ENCODE peak calls at places on chromosomes 3 and 15, in five cellular contexts. One of them, this sample, is unnamed.

GRCh38 chr15:95603802-95604201 is 726.7 kb upstream of the NR2F2 start:
- DNase-seq in upper lobe of left lung: no peak
- DNase-seq in body of pancreas: no peak
- DNase-seq in lower leg skin: no peak
- DNase-seq in HCT116: no peak
- DNase-seq in this sample: no peak

GRCh38 chr3:62607287-62608029 is 234.1 kb upstream of the FEZF2 start:
- DNase-seq in upper lobe of left lung: no peak
- DNase-seq in body of pancreas: no peak
- DNase-seq in lower leg skin: no peak
- DNase-seq in HCT116: no peak
- DNase-seq in this sample: no peak

GRCh38 chr3:142028174-142028833 is 121.0 kb downstream of the TFDP2 start:
- DNase-seq in upper lobe of left lung: no peak
- DNase-seq in body of pancreas: peak; percentile 54
- DNase-seq in lower leg skin: peak; percentile 30
- DNase-seq in HCT116: peak; percentile 68
- DNase-seq in this sample: peak; percentile 90

GRCh38 chr15:68376447-68377060 is 55.4 kb downstream of the ITGA11 start:
- DNase-seq in upper lobe of left lung: no peak
- DNase-seq in body of pancreas: no peak
- DNase-seq in lower leg skin: peak; percentile 1
- DNase-seq in HCT116: no peak
- DNase-seq in this sample: no peak

GRCh38 chr15:66138096-66138783 is 115.3 kb downstream of the MEGF11 start:
- DNase-seq in upper lobe of left lung: no peak
- DNase-seq in body of pancreas: peak; percentile 46
- DNase-seq in lower leg skin: no peak
- DNase-seq in HCT116: no peak
- DNase-seq in this sample: no peak

GRCh38 chr3:40333416-40333815 is 23.9 kb downstream of the EIF1B start:
- DNase-seq in upper lobe of left lung: no peak
- DNase-seq in body of pancreas: peak; percentile 51
- DNase-seq in lower leg skin: no peak
- DNase-seq in HCT116: no peak
- DNase-seq in this sample: peak; percentile 6

GRCh38 chr3:71728632-71729342 is 3.6 kb upstream of the EIF4E3 start:
- DNase-seq in upper lobe of left lung: no peak
- DNase-seq in body of pancreas: peak; percentile 17
- DNase-seq in lower leg skin: no peak
- DNase-seq in HCT116: no peak
- DNase-seq in this sample: peak; percentile 4

GRCh38 chr3:112005091-112005672 is 6.5 kb downstream of the TAGLN3 start:
- DNase-seq in upper lobe of left lung: no peak
- DNase-seq in body of pancreas: no peak
- DNase-seq in lower leg skin: no peak
- DNase-seq in HCT116: no peak
- DNase-seq in this sample: no peak

GRCh38 chr3:150104564-150104963 is 133.9 kb upstream of the PFN2 start:
- DNase-seq in upper lobe of left lung: no peak
- DNase-seq in body of pancreas: no peak
- DNase-seq in lower leg skin: no peak
- DNase-seq in HCT116: no peak
- DNase-seq in this sample: no peak

GRCh38 chr3:114928989-114929620 is 218.0 kb downstream of the ZBTB20 start:
- DNase-seq in upper lobe of left lung: no peak
- DNase-seq in body of pancreas: no peak
- DNase-seq in lower leg skin: no peak
- DNase-seq in HCT116: no peak
- DNase-seq in this sample: no peak

GRCh38 chr3:55128201-55128870 is 200.5 kb upstream of the LRTM1 start:
- DNase-seq in upper lobe of left lung: no peak
- DNase-seq in body of pancreas: peak; percentile 6
- DNase-seq in lower leg skin: no peak
- DNase-seq in HCT116: no peak
- DNase-seq in this sample: no peak

GRCh38 chr3:112013058-112013783 is 14.5 kb downstream of the TAGLN3 start:
- DNase-seq in upper lobe of left lung: no peak
- DNase-seq in body of pancreas: peak; percentile 69
- DNase-seq in lower leg skin: peak; percentile 44
- DNase-seq in HCT116: peak; percentile 74
- DNase-seq in this sample: peak; percentile 62

GRCh38 chr15:89472785-89473256 is 23.6 kb downstream of the RHCG start:
- DNase-seq in upper lobe of left lung: peak; percentile 80
- DNase-seq in body of pancreas: peak; percentile 72
- DNase-seq in lower leg skin: no peak
- DNase-seq in HCT116: peak; percentile 48
- DNase-seq in this sample: peak; percentile 54

GRCh38 chr3:45123841-45124269 is 22.3 kb downstream of the CDCP1 start:
- DNase-seq in upper lobe of left lung: no peak
- DNase-seq in body of pancreas: no peak
- DNase-seq in lower leg skin: no peak
- DNase-seq in HCT116: peak; percentile 88
- DNase-seq in this sample: no peak

GRCh38 chr15:82647835-82648256 is 683 bp upstream of the CPEB1 start:
- DNase-seq in upper lobe of left lung: peak; percentile 91
- DNase-seq in body of pancreas: peak; percentile 38
- DNase-seq in lower leg skin: no peak
- DNase-seq in HCT116: no peak
- DNase-seq in this sample: no peak

GRCh38 chr15:85142324-85142723 is 160.7 kb downstream of the PDE8A start:
- DNase-seq in upper lobe of left lung: no peak
- DNase-seq in body of pancreas: no peak
- DNase-seq in lower leg skin: no peak
- DNase-seq in HCT116: peak; percentile 53
- DNase-seq in this sample: no peak

GRCh38 chr3:89697321-89697916 is 590.0 kb downstream of the EPHA3 start:
- DNase-seq in upper lobe of left lung: no peak
- DNase-seq in body of pancreas: peak; percentile 9
- DNase-seq in lower leg skin: no peak
- DNase-seq in HCT116: no peak
- DNase-seq in this sample: no peak

GRCh38 chr3:72947715-72948507 is 48.7 kb upstream of the PPP4R2 start:
- DNase-seq in upper lobe of left lung: no peak
- DNase-seq in body of pancreas: no peak
- DNase-seq in lower leg skin: no peak
- DNase-seq in HCT116: no peak
- DNase-seq in this sample: no peak

GRCh38 chr3:37218206-37218605 is 43.8 kb upstream of the LRRFIP2 start:
- DNase-seq in upper lobe of left lung: peak; percentile 16
- DNase-seq in body of pancreas: peak; percentile 47
- DNase-seq in lower leg skin: no peak
- DNase-seq in HCT116: no peak
- DNase-seq in this sample: no peak

GRCh38 chr15:68434021-68434420 is 2.1 kb upstream of the ITGA11 start:
- DNase-seq in upper lobe of left lung: peak; percentile 17
- DNase-seq in body of pancreas: no peak
- DNase-seq in lower leg skin: no peak
- DNase-seq in HCT116: no peak
- DNase-seq in this sample: no peak

GRCh38 chr15:73950479-73951043 is 24.3 kb downstream of the LOXL1 start:
- DNase-seq in upper lobe of left lung: no peak
- DNase-seq in body of pancreas: no peak
- DNase-seq in lower leg skin: no peak
- DNase-seq in HCT116: no peak
- DNase-seq in this sample: no peak

GRCh38 chr15:100732359-100733055 is 130.1 kb downstream of the ASB7 start:
- DNase-seq in upper lobe of left lung: no peak
- DNase-seq in body of pancreas: no peak
- DNase-seq in lower leg skin: no peak
- DNase-seq in HCT116: no peak
- DNase-seq in this sample: no peak

GRCh38 chr3:112109313-112109712 is 23.1 kb downstream of the C3orf52 start:
- DNase-seq in upper lobe of left lung: no peak
- DNase-seq in body of pancreas: no peak
- DNase-seq in lower leg skin: no peak
- DNase-seq in HCT116: no peak
- DNase-seq in this sample: no peak

GRCh38 chr3:124599147-124599765 is 131.0 kb upstream of the UMPS start:
- DNase-seq in upper lobe of left lung: no peak
- DNase-seq in body of pancreas: peak; percentile 11
- DNase-seq in lower leg skin: no peak
- DNase-seq in HCT116: no peak
- DNase-seq in this sample: no peak

GRCh38 chr15:93239591-93239990 is 150.6 kb upstream of the RGMA start:
- DNase-seq in upper lobe of left lung: no peak
- DNase-seq in body of pancreas: no peak
- DNase-seq in lower leg skin: no peak
- DNase-seq in HCT116: no peak
- DNase-seq in this sample: no peak

GRCh38 chr15:93235321-93235720 is 146.3 kb upstream of the RGMA start:
- DNase-seq in upper lobe of left lung: no peak
- DNase-seq in body of pancreas: no peak
- DNase-seq in lower leg skin: peak; percentile 3
- DNase-seq in HCT116: no peak
- DNase-seq in this sample: no peak

GRCh38 chr15:93238641-93239040 is 149.6 kb upstream of the RGMA start:
- DNase-seq in upper lobe of left lung: no peak
- DNase-seq in body of pancreas: no peak
- DNase-seq in lower leg skin: peak; percentile 1
- DNase-seq in HCT116: no peak
- DNase-seq in this sample: no peak

GRCh38 chr15:93235926-93236781 is 147.1 kb upstream of the RGMA start:
- DNase-seq in upper lobe of left lung: no peak
- DNase-seq in body of pancreas: peak; percentile 13
- DNase-seq in lower leg skin: peak; percentile 58
- DNase-seq in HCT116: no peak
- DNase-seq in this sample: no peak

DNA sequence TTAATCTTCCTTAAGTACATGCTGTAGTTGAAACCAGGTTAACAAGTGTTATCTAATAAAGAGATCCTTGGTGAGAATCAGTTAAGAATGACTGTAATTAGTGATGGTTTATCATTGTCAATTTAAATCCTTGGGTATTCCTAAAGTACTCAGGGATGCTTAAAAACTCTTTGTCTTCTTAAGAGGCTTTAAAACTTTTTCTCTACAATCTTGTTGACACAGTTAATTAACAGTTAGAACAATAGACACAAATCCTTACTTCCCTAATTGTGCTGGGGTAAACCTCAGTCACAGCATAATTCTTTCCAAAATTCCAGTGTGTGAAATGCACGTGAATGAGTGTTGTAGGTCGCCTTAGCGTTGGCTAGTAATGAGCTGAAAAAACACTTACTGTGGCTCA is 147.9 kb upstream of the RGMA start:
- DNase-seq in upper lobe of left lung: no peak
- DNase-seq in body of pancreas: no peak
- DNase-seq in lower leg skin: no peak
- DNase-seq in HCT116: no peak
- DNase-seq in this sample: no peak
- TF ChIP-seq POLR2A in upper lobe of left lung: no peak
- TF ChIP-seq POLR2A in body of pancreas: no peak
- TF ChIP-seq POLR2A in lower leg skin: no peak
- TF ChIP-seq POLR2A in HCT116: no peak
- TF ChIP-seq POLR2A in this sample: no peak

GRCh38 chr3:28476194-28476593 is 127.6 kb upstream of the AZI2 start:
- DNase-seq in upper lobe of left lung: no peak
- DNase-seq in body of pancreas: no peak
- DNase-seq in lower leg skin: no peak
- DNase-seq in HCT116: peak; percentile 29
- DNase-seq in this sample: peak; percentile 32

DNA sequence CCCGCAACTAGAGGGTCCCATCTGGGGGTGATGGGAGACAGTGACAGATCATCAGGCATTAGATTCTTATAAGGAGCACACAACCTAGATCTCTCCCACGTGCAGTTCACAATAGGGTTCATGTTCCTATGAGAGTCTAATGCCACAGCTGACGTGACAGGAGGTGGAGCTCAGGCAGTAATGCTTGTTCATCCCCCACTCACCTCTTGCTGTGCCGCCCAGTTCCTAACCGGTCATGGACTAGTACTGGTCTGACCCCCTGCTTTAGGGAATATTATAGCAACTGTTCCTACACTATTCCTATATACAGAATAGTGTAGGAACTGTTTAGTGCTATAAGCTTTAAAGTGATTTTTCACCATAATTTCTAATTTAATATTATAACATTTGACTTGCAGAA is 128.1 kb upstream of the AZI2 start:
- DNase-seq in upper lobe of left lung: no peak
- DNase-seq in body of pancreas: no peak
- DNase-seq in lower leg skin: no peak
- DNase-seq in HCT116: no peak
- DNase-seq in this sample: no peak
- TF ChIP-seq POLR2A in upper lobe of left lung: no peak
- TF ChIP-seq POLR2A in body of pancreas: no peak
- TF ChIP-seq POLR2A in lower leg skin: no peak
- TF ChIP-seq POLR2A in HCT116: no peak
- TF ChIP-seq POLR2A in this sample: no peak

GRCh38 chr3:17508180-17508752 is 234.2 kb downstream of the TBC1D5 start:
- DNase-seq in upper lobe of left lung: no peak
- DNase-seq in body of pancreas: no peak
- DNase-seq in lower leg skin: no peak
- DNase-seq in HCT116: no peak
- DNase-seq in this sample: no peak
- TF ChIP-seq POLR2A in upper lobe of left lung: no peak
- TF ChIP-seq POLR2A in body of pancreas: no peak
- TF ChIP-seq POLR2A in lower leg skin: no peak
- TF ChIP-seq POLR2A in HCT116: no peak
- TF ChIP-seq POLR2A in this sample: no peak

GRCh38 chr3:66393486-66394260 is 107.1 kb downstream of the LRIG1 start:
- DNase-seq in upper lobe of left lung: no peak
- DNase-seq in body of pancreas: no peak
- DNase-seq in lower leg skin: no peak
- DNase-seq in HCT116: no peak
- DNase-seq in this sample: no peak
- TF ChIP-seq POLR2A in upper lobe of left lung: no peak
- TF ChIP-seq POLR2A in body of pancreas: no peak
- TF ChIP-seq POLR2A in lower leg skin: no peak
- TF ChIP-seq POLR2A in HCT116: no peak
- TF ChIP-seq POLR2A in this sample: no peak

GRCh38 chr3:15861163-15861562 is 63.4 kb upstream of the ANKRD28 start:
- DNase-seq in upper lobe of left lung: no peak
- DNase-seq in body of pancreas: no peak
- DNase-seq in lower leg skin: no peak
- DNase-seq in HCT116: no peak
- DNase-seq in this sample: peak; percentile 64

GRCh38 chr3:15860014-15860934 is 62.5 kb upstream of the ANKRD28 start:
- DNase-seq in upper lobe of left lung: peak; percentile 59
- DNase-seq in body of pancreas: peak; percentile 60
- DNase-seq in lower leg skin: peak; percentile 23
- DNase-seq in HCT116: peak; percentile 49
- DNase-seq in this sample: peak; percentile 62

GRCh38 chr3:15858547-15859506 is 61.0 kb upstream of the ANKRD28 start:
- DNase-seq in upper lobe of left lung: peak; percentile 92
- DNase-seq in body of pancreas: peak; percentile 84
- DNase-seq in lower leg skin: peak; percentile 17
- DNase-seq in HCT116: no peak
- DNase-seq in this sample: peak; percentile 60

GRCh38 chr3:15859507-15860013 is 61.8 kb upstream of the ANKRD28 start:
- DNase-seq in upper lobe of left lung: peak; percentile 97
- DNase-seq in body of pancreas: peak; percentile 93
- DNase-seq in lower leg skin: peak; percentile 65
- DNase-seq in HCT116: peak; percentile 52
- DNase-seq in this sample: peak; percentile 92
- TF ChIP-seq POLR2A in upper lobe of left lung: no peak
- TF ChIP-seq POLR2A in body of pancreas: peak; percentile 71
- TF ChIP-seq POLR2A in lower leg skin: no peak
- TF ChIP-seq POLR2A in HCT116: no peak
- TF ChIP-seq POLR2A in this sample: no peak

This sample was measured in erythroblast.